ENCODE peak calls at places on chromosomes 3 and 15, in six cellular contexts. C is activated CD4-positive, CD25-positive, alpha-beta regulatory T cell; N is Daoy; M is KG1; S is CD8-positive, alpha-beta T cell; F is endothelial cell of umbilical vein. Q is an unnamed sample.

GRCh38 chr3:65888980-65889706 is 149.6 kb downstream of the MAGI1 start:
- DNase-seq in C (no peak), N (peak; percentile 42), M (no peak), S (no peak), F (peak; percentile 56), Q (peak; percentile 55)

GRCh38 chr3:45943207-45943846 is at the start of gene CXCR6:
- DNase-seq in C (no peak), N (no peak), M (no peak), S (peak; percentile 59), F (no peak), Q (no peak)

GRCh38 chr3:158802399-158803023 is 657 bp downstream of the MFSD1 start:
- DNase-seq in C (peak; percentile 6), N (no peak), M (peak; percentile 45), S (no peak), F (no peak), Q (peak; percentile 33)

GRCh38 chr3:87006844-87007439 is 16.0 kb upstream of the VGLL3 start:
- DNase-seq in C (no peak), N (no peak), M (no peak), S (no peak), F (no peak), Q (no peak)

GRCh38 chr3:133547432-133548041 is 25.9 kb upstream of the CDV3 start:
- DNase-seq in C (no peak), N (no peak), M (no peak), S (no peak), F (no peak), Q (no peak)

GRCh38 chr3:195226900-195227447 is 44.0 kb downstream of the XXYLT1 start:
- DNase-seq in C (no peak), N (no peak), M (no peak), S (no peak), F (peak; percentile 46), Q (peak; percentile 74)

GRCh38 chr3:55624238-55624637 is 137.1 kb upstream of the WNT5A start:
- DNase-seq in C (no peak), N (peak; percentile 86), M (no peak), S (no peak), F (no peak), Q (peak; percentile 32)

GRCh38 chr15:80920271-80920699 is 69.3 kb downstream of the MESD start:
- DNase-seq in C (no peak), N (no peak), M (no peak), S (no peak), F (no peak), Q (no peak)

GRCh38 chr3:50204804-50205718 is at the start of gene SLC38A3:
- DNase-seq in C (no peak), N (no peak), M (no peak), S (peak; percentile 28), F (peak; percentile 31), Q (peak; percentile 38)

GRCh38 chr3:33711100-33711499 is 7.0 kb downstream of the CLASP2 start:
- DNase-seq in C (no peak), N (no peak), M (no peak), S (no peak), F (no peak), Q (no peak)

GRCh38 chr3:8756671-8757070 is 12.7 kb downstream of the OXTR start:
- DNase-seq in C (no peak), N (no peak), M (no peak), S (no peak), F (no peak), Q (no peak)

GRCh38 chr15:41730543-41730942 is 43.7 kb upstream of the MAPKBP1 start:
- DNase-seq in C (no peak), N (no peak), M (no peak), S (no peak), F (no peak), Q (no peak)

GRCh38 chr3:8512234-8512633 is 10.6 kb downstream of the LMCD1 start:
- DNase-seq in C (no peak), N (no peak), M (no peak), S (no peak), F (no peak), Q (peak; percentile 6)

GRCh38 chr15:66672867-66673266 is 29.2 kb upstream of the SMAD6 start:
- DNase-seq in C (no peak), N (no peak), M (no peak), S (no peak), F (no peak), Q (no peak)

GRCh38 chr3:15295506-15295905 is 36.9 kb downstream of the SH3BP5 start:
- DNase-seq in C (no peak), N (no peak), M (no peak), S (no peak), F (peak; percentile 98), Q (peak; percentile 99)

GRCh38 chr3:52019352-52020080 is 23.8 kb upstream of the RPL29 start:
- DNase-seq in C (no peak), N (no peak), M (no peak), S (no peak), F (no peak), Q (no peak)

GRCh38 chr3:125165189-125165947 is 47.2 kb downstream of the SLC12A8 start:
- DNase-seq in C (no peak), N (peak; percentile 46), M (no peak), S (no peak), F (peak; percentile 53), Q (peak; percentile 71)

GRCh38 chr3:126501054-126501453 is 16.5 kb downstream of the UROC1 start:
- DNase-seq in C (no peak), N (no peak), M (no peak), S (no peak), F (no peak), Q (no peak)

GRCh38 chr15:83365370-83365938 is 81.0 kb upstream of the BNC1 start:
- DNase-seq in C (no peak), N (peak; percentile 67), M (no peak), S (no peak), F (peak; percentile 8), Q (peak; percentile 45)

GRCh38 chr3:149702691-149703426 is 45.0 kb upstream of the WWTR1 start:
- DNase-seq in C (no peak), N (peak; percentile 76), M (no peak), S (no peak), F (no peak), Q (no peak)

GRCh38 chr15:37040072-37040742 is 60.1 kb downstream of the MEIS2 start:
- DNase-seq in C (no peak), N (no peak), M (no peak), S (no peak), F (no peak), Q (no peak)

GRCh38 chr3:9293066-9293465 is 43.6 kb upstream of the SRGAP3 start:
- DNase-seq in C (no peak), N (no peak), M (no peak), S (no peak), F (no peak), Q (no peak)

GRCh38 chr3:43086460-43087165 is 19.3 kb downstream of the POMGNT2 start:
- DNase-seq in C (no peak), N (no peak), M (no peak), S (no peak), F (no peak), Q (no peak)

GRCh38 chr15:76994971-76995945 is at the start of gene PSTPIP1:
- DNase-seq in C (peak; percentile 66), N (no peak), M (peak; percentile 70), S (peak; percentile 81), F (no peak), Q (no peak)

GRCh38 chr3:197256836-197257444 is 41.5 kb downstream of the DLG1 start:
- DNase-seq in C (no peak), N (peak; percentile 32), M (no peak), S (no peak), F (peak; percentile 71), Q (peak; percentile 76)

GRCh38 chr3:133944641-133945441 is 49.2 kb upstream of the RAB6B start:
- DNase-seq in C (no peak), N (peak; percentile 98), M (no peak), S (no peak), F (peak; percentile 95), Q (peak; percentile 94)

GRCh38 chr3:12588039-12588673 is 31.3 kb downstream of the MKRN2 start:
- DNase-seq in C (no peak), N (no peak), M (no peak), S (no peak), F (peak; percentile 16), Q (peak; percentile 10)

GRCh38 chr15:89143503-89144162 is 55.4 kb downstream of the ABHD2 start:
- DNase-seq in C (no peak), N (peak; percentile 28), M (no peak), S (no peak), F (peak; percentile 88), Q (peak; percentile 92)

GRCh38 chr3:134009345-134010000 is 20.3 kb downstream of the SLCO2A1 start:
- DNase-seq in C (no peak), N (peak; percentile 84), M (no peak), S (no peak), F (peak; percentile 39), Q (no peak)

GRCh38 chr3:188128905-188129304 is 25.1 kb upstream of the LPP start:
- DNase-seq in C (no peak), N (no peak), M (no peak), S (no peak), F (no peak), Q (no peak)

GRCh38 chr15:66038387-66039116 is 169.3 kb downstream of the RAB11A start:
- DNase-seq in C (no peak), N (no peak), M (no peak), S (no peak), F (no peak), Q (no peak)

GRCh38 chr15:96344706-96345559 is 14.4 kb downstream of the NR2F2 start:
- DNase-seq in C (no peak), N (no peak), M (no peak), S (no peak), F (peak; percentile 63), Q (peak; percentile 56)

GRCh38 chr3:153221748-153222162 is 59.7 kb downstream of the RAP2B start:
- DNase-seq in C (peak; percentile 55), N (peak; percentile 96), M (peak; percentile 82), S (peak; percentile 90), F (peak; percentile 95), Q (peak; percentile 99)

Q was measured in lung microvascular endothelial cell.